ENCODE peak calls at places on chromosomes 5 and 9, in seven cellular contexts. Z is endothelial cell of umbilical vein, T is PC-3, G is IMR-90, L is astrocyte, E is K562, K is OCI-LY7. M is an unnamed sample.
A peak's percentile ranks its signal among the peaks of the same experiment; 100 is the strongest.

GRCh38 chr9:84230355-84231136 is 110.0 kb downstream of the SLC28A3 start:
- DNase-seq in Z (no peak), T (no peak), G (peak; percentile 10), L (peak; percentile 25), E (no peak), K (no peak), M (no peak)

GRCh38 chr9:77417570-77417969 is 230.6 kb downstream of the GNA14 start:
- DNase-seq in Z (peak; percentile 72), T (peak; percentile 45), G (peak; percentile 79), L (peak; percentile 23), E (no peak), K (no peak), M (no peak)

GRCh38 chr9:122986010-122986409 is 45.2 kb downstream of the RABGAP1 start:
- DNase-seq in Z (no peak), T (no peak), G (no peak), L (no peak), E (no peak), K (no peak), M (no peak)

GRCh38 chr5:169183581-169183980 is 117.4 kb downstream of the SLIT3 start:
- DNase-seq in Z (no peak), T (no peak), G (no peak), L (peak; percentile 57), E (no peak), K (no peak), M (no peak)

GRCh38 chr9:69178583-69179011 is 4.5 kb downstream of the TJP2 start:
- DNase-seq in Z (peak; percentile 33), T (peak; percentile 89), G (peak; percentile 49), L (peak; percentile 49), E (no peak), K (no peak), M (no peak)

GRCh38 chr9:77097335-77097734 is 77.9 kb downstream of the FOXB2 start:
- DNase-seq in Z (no peak), T (no peak), G (no peak), L (no peak), E (no peak), K (no peak), M (no peak)

GRCh38 chr5:65262094-65262493 is 219.6 kb downstream of the ADAMTS6 start:
- DNase-seq in Z (peak; percentile 77), T (no peak), G (no peak), L (peak; percentile 63), E (no peak), K (no peak), M (no peak)

GRCh38 chr9:130601100-130601499 is 21.7 kb downstream of the FUBP3 start:
- DNase-seq in Z (no peak), T (no peak), G (no peak), L (no peak), E (no peak), K (no peak), M (no peak)

GRCh38 chr5:64229163-64229774 is 63.6 kb downstream of the RNF180 start:
- DNase-seq in Z (peak; percentile 49), T (peak; percentile 76), G (peak; percentile 39), L (peak; percentile 9), E (peak; percentile 20), K (peak; percentile 43), M (peak; percentile 39)

GRCh38 chr9:23153058-23153457 is 673.0 kb downstream of the ELAVL2 start:
- DNase-seq in Z (no peak), T (no peak), G (no peak), L (no peak), E (no peak), K (peak; percentile 23), M (no peak)

GRCh38 chr5:16866795-16867584 is 69.1 kb downstream of the MYO10 start:
- DNase-seq in Z (no peak), T (no peak), G (peak; percentile 72), L (peak; percentile 70), E (no peak), K (no peak), M (no peak)

GRCh38 chr9:134868751-134869553 is 11.7 kb upstream of the FCN2 start:
- DNase-seq in Z (no peak), T (no peak), G (no peak), L (no peak), E (no peak), K (peak; percentile 97), M (no peak)

GRCh38 chr5:35777358-35778087 is 79.2 kb upstream of the IL7R start:
- DNase-seq in Z (peak; percentile 70), T (peak; percentile 84), G (peak; percentile 83), L (peak; percentile 70), E (peak; percentile 56), K (peak; percentile 91), M (peak; percentile 55)

GRCh38 chr9:127035948-127036347 is 86.5 kb downstream of the ANGPTL2 start:
- DNase-seq in Z (peak; percentile 80), T (no peak), G (no peak), L (peak; percentile 16), E (no peak), K (no peak), M (no peak)

GRCh38 chr9:18142964-18143363 is 331.0 kb upstream of the ADAMTSL1 start:
- DNase-seq in Z (peak; percentile 2), T (peak; percentile 26), G (no peak), L (no peak), E (no peak), K (no peak), M (no peak)

GRCh38 chr5:54867310-54867944 is 118.0 kb downstream of the ESM1 start:
- DNase-seq in Z (peak; percentile 70), T (peak; percentile 59), G (peak; percentile 75), L (peak; percentile 46), E (peak; percentile 43), K (peak; percentile 69), M (peak; percentile 78)

GRCh38 chr5:103444333-103445038 is 118.1 kb downstream of the NUDT12 start:
- DNase-seq in Z (no peak), T (peak; percentile 45), G (no peak), L (no peak), E (no peak), K (no peak), M (peak; percentile 36)

GRCh38 chr5:11048760-11049159 is 287.7 kb upstream of the DAP start:
- DNase-seq in Z (no peak), T (peak; percentile 64), G (no peak), L (no peak), E (no peak), K (peak; percentile 1), M (no peak)

GRCh38 chr5:181223041-181223728 is at the start of gene TRIM41:
- DNase-seq in Z (peak; percentile 98), T (peak; percentile 97), G (peak; percentile 98), L (peak; percentile 97), E (peak; percentile 83), K (peak; percentile 99), M (peak; percentile 99)

GRCh38 chr5:68258531-68258930 is 43.0 kb downstream of the PIK3R1 start:
- DNase-seq in Z (no peak), T (no peak), G (no peak), L (no peak), E (no peak), K (no peak), M (no peak)

GRCh38 chr5:68260455-68260854 is 44.9 kb downstream of the PIK3R1 start:
- DNase-seq in Z (no peak), T (no peak), G (no peak), L (no peak), E (no peak), K (no peak), M (no peak)

GRCh38 chr5:68264024-68264956 is 48.7 kb downstream of the PIK3R1 start:
- DNase-seq in Z (peak; percentile 79), T (no peak), G (peak; percentile 81), L (peak; percentile 84), E (no peak), K (no peak), M (no peak)

GRCh38 chr5:68259696-68260095 is 44.1 kb downstream of the PIK3R1 start:
- DNase-seq in Z (no peak), T (no peak), G (no peak), L (no peak), E (no peak), K (no peak), M (no peak)

GRCh38 chr5:68261174-68262021 is 45.8 kb downstream of the PIK3R1 start:
- DNase-seq in Z (no peak), T (no peak), G (peak; percentile 49), L (peak; percentile 41), E (no peak), K (no peak), M (no peak)
- TF ChIP-seq CTCF in Z (no peak), T (no peak), G (peak; percentile 39), L (peak; percentile 19), E (no peak), K (peak; percentile 37), M (peak; percentile 16)

GRCh38 chr5:176429972-176430371 is 13.6 kb upstream of the CLTB start:
- DNase-seq in Z (no peak), T (no peak), G (no peak), L (no peak), E (no peak), K (peak; percentile 52), M (no peak)
- H2AFZ ChIP-seq in Z (no peak overlapping the region), T (no peak overlapping the region), G (no peak overlapping the region), L (no peak overlapping the region), E (peak overlapping the region; percentile 70), K (peak overlapping the region; percentile 89), M (no peak overlapping the region)

DNA sequence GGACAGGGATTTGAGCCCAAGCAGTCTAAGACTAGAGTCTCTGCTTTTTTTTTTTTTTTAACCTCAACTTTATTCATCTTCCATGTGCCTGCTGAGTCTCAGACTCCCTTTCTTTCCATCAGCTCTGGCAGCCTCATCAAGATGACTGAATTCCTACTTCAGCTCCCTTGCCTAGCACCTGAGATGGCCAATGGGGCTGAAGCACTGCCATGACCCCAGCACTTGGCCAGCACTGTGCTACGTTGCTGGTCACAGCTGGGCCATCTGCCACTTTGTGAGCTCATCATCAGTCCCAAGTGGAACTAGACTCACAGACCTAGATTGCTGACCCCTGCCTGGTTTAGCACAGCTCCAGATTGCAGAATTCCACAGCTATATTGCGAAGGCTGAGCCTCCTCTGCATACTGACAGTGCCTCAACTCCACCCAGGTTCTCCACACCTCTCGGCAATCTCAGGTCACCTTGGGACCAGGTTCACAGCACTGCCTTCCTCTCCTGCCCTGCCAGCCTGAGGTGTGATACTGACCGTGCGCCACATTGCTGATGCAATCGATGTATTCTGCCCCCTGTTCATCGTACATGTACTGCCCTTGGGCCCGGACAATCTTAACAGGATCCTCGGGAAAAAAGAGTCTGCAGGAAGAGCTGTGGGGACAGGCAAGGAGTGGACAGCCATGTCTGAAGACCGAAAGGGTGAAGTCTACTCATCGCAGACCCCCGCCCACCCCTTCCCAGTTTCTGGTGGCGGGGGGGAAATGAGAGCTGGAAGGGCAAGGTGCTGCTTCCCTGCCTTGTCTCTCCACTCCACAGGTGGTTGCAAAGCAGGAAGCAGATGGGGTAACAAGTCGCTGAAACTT is 1.5 kb downstream of the PHYKPL start:
- DNase-seq in Z (no peak), T (no peak), G (peak; percentile 51), L (peak; percentile 24), E (no peak), K (no peak), M (no peak)
- H3K27ac ChIP-seq in Z (peak overlapping the region; percentile 38), T (peak overlapping the region; percentile 57), G (no peak overlapping the region), L (no peak overlapping the region), E (peak overlapping the region; percentile 87), K (peak overlapping the region; percentile 71), M (no peak overlapping the region)

GRCh38 chr5:108094808-108095207 is 287.1 kb downstream of the FBXL17 start:
- DNase-seq in Z (peak; percentile 50), T (no peak), G (no peak), L (no peak), E (no peak), K (no peak), M (no peak)

DNA sequence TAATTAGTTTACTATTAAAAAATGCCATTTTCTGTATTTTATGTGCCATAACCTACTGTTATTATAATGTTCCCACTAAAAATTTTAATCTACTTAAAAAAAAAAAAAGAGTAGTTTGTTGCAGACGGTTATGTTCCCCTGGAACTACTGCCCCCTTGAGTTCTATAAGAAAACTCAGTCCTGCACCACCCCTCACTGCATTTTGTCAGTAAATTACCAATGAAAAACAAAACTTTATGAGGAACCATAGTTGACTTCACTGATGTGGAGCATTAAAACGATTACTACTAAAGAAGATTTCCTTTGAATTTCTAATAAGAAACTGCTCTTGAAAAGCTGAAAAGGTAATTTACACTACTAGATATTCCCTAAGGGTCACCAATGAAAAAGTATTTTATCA is 288.7 kb downstream of the FBXL17 start:
- DNase-seq in Z (peak; percentile 31), T (peak; percentile 55), G (peak; percentile 47), L (peak; percentile 5), E (no peak), K (peak; percentile 4), M (no peak)
- TF ChIP-seq CTCF in Z (peak; percentile 48), T (peak; percentile 77), G (peak; percentile 54), L (peak; percentile 46), E (no peak), K (peak; percentile 72), M (peak; percentile 4)